ENCODE peak calls at places on chromosome 3, in six cellular contexts. One of them, this sample, is unnamed.

GRCh38 chr3:157540656-157541055 is 37.4 kb upstream of the VEPH1 start:
- DNase-seq in HL-60: no peak
- DNase-seq in AG04450: no peak
- DNase-seq in esophagus squamous epithelium: no peak
- DNase-seq in CD8-positive, alpha-beta T cell: no peak
- DNase-seq in hepatocyte: no peak
- DNase-seq in this sample: no peak

GRCh38 chr3:120908030-120908802 is at the start of gene STXBP5L:
- DNase-seq in HL-60: peak
- DNase-seq in AG04450: no peak
- DNase-seq in esophagus squamous epithelium: no peak
- DNase-seq in CD8-positive, alpha-beta T cell: no peak
- DNase-seq in hepatocyte: peak
- DNase-seq in this sample: no peak

GRCh38 chr3:109597438-109597837 is 260.1 kb upstream of the DPPA4 start:
- DNase-seq in HL-60: no peak
- DNase-seq in AG04450: no peak
- DNase-seq in esophagus squamous epithelium: no peak
- DNase-seq in CD8-positive, alpha-beta T cell: no peak
- DNase-seq in hepatocyte: no peak
- DNase-seq in this sample: no peak

GRCh38 chr3:131193671-131194291 is 167.1 kb downstream of the NEK11 start:
- DNase-seq in HL-60: no peak
- DNase-seq in AG04450: no peak
- DNase-seq in esophagus squamous epithelium: no peak
- DNase-seq in CD8-positive, alpha-beta T cell: no peak
- DNase-seq in hepatocyte: no peak
- DNase-seq in this sample: no peak

GRCh38 chr3:44584646-44585501 is at the start of gene ZNF660:
- DNase-seq in HL-60: no peak
- DNase-seq in AG04450: peak
- DNase-seq in esophagus squamous epithelium: no peak
- DNase-seq in CD8-positive, alpha-beta T cell: no peak
- DNase-seq in hepatocyte: peak
- DNase-seq in this sample: no peak

GRCh38 chr3:131393868-131394267 is 12.3 kb downstream of the NUDT16 start:
- DNase-seq in HL-60: no peak
- DNase-seq in AG04450: no peak
- DNase-seq in esophagus squamous epithelium: no peak
- DNase-seq in CD8-positive, alpha-beta T cell: no peak
- DNase-seq in hepatocyte: no peak
- DNase-seq in this sample: no peak

GRCh38 chr3:152307829-152308474 is 39.2 kb downstream of the MBNL1 start:
- DNase-seq in HL-60: no peak
- DNase-seq in AG04450: no peak
- DNase-seq in esophagus squamous epithelium: no peak
- DNase-seq in CD8-positive, alpha-beta T cell: no peak
- DNase-seq in hepatocyte: peak
- DNase-seq in this sample: no peak

GRCh38 chr3:124774305-124774673 is 44.0 kb downstream of the UMPS start:
- DNase-seq in HL-60: no peak
- DNase-seq in AG04450: peak
- DNase-seq in esophagus squamous epithelium: no peak
- DNase-seq in CD8-positive, alpha-beta T cell: no peak
- DNase-seq in hepatocyte: peak
- DNase-seq in this sample: no peak

GRCh38 chr3:9747267-9747666 is 2.5 kb upstream of the OGG1 start:
- DNase-seq in HL-60: no peak
- DNase-seq in AG04450: no peak
- DNase-seq in esophagus squamous epithelium: no peak
- DNase-seq in CD8-positive, alpha-beta T cell: no peak
- DNase-seq in hepatocyte: no peak
- DNase-seq in this sample: no peak

GRCh38 chr3:126521122-126521891 is 2.6 kb upstream of the CHST13 start:
- DNase-seq in HL-60: no peak
- DNase-seq in AG04450: no peak
- DNase-seq in esophagus squamous epithelium: no peak
- DNase-seq in CD8-positive, alpha-beta T cell: no peak
- DNase-seq in hepatocyte: no peak
- DNase-seq in this sample: no peak

GRCh38 chr3:184017672-184018423 is at the start of gene ABCC5:
- DNase-seq in HL-60: peak
- DNase-seq in AG04450: peak
- DNase-seq in esophagus squamous epithelium: peak
- DNase-seq in CD8-positive, alpha-beta T cell: peak
- DNase-seq in hepatocyte: peak
- DNase-seq in this sample: peak

GRCh38 chr3:193827039-193827669 is 234.1 kb downstream of the OPA1 start:
- DNase-seq in HL-60: no peak
- DNase-seq in AG04450: no peak
- DNase-seq in esophagus squamous epithelium: no peak
- DNase-seq in CD8-positive, alpha-beta T cell: no peak
- DNase-seq in hepatocyte: no peak
- DNase-seq in this sample: no peak

GRCh38 chr3:151567477-151567876 is 106.6 kb upstream of the IGSF10 start:
- DNase-seq in HL-60: no peak
- DNase-seq in AG04450: no peak
- DNase-seq in esophagus squamous epithelium: no peak
- DNase-seq in CD8-positive, alpha-beta T cell: no peak
- DNase-seq in hepatocyte: no peak
- DNase-seq in this sample: no peak

GRCh38 chr3:18295171-18295920 is 129.8 kb downstream of the SATB1 start:
- DNase-seq in HL-60: peak
- DNase-seq in AG04450: no peak
- DNase-seq in esophagus squamous epithelium: no peak
- DNase-seq in CD8-positive, alpha-beta T cell: no peak
- DNase-seq in hepatocyte: peak
- DNase-seq in this sample: no peak

GRCh38 chr3:179956416-179956830 is 80.3 kb downstream of the PEX5L start:
- DNase-seq in HL-60: peak
- DNase-seq in AG04450: no peak
- DNase-seq in esophagus squamous epithelium: no peak
- DNase-seq in CD8-positive, alpha-beta T cell: no peak
- DNase-seq in hepatocyte: no peak
- DNase-seq in this sample: no peak

GRCh38 chr3:78940128-78940527 is 827.7 kb downstream of the ROBO1 start:
- DNase-seq in HL-60: no peak
- DNase-seq in AG04450: no peak
- DNase-seq in esophagus squamous epithelium: no peak
- DNase-seq in CD8-positive, alpha-beta T cell: no peak
- DNase-seq in hepatocyte: no peak
- DNase-seq in this sample: no peak

GRCh38 chr3:42712716-42713372 is 10.2 kb upstream of the HHATL start:
- DNase-seq in HL-60: no peak
- DNase-seq in AG04450: no peak
- DNase-seq in esophagus squamous epithelium: no peak
- DNase-seq in CD8-positive, alpha-beta T cell: no peak
- DNase-seq in hepatocyte: no peak
- DNase-seq in this sample: peak

GRCh38 chr3:19025441-19025840 is 122.9 kb upstream of the KCNH8 start:
- DNase-seq in HL-60: no peak
- DNase-seq in AG04450: no peak
- DNase-seq in esophagus squamous epithelium: no peak
- DNase-seq in CD8-positive, alpha-beta T cell: no peak
- DNase-seq in hepatocyte: no peak
- DNase-seq in this sample: no peak

GRCh38 chr3:100782906-100783305 is 73.6 kb downstream of the TFG start:
- DNase-seq in HL-60: no peak
- DNase-seq in AG04450: no peak
- DNase-seq in esophagus squamous epithelium: no peak
- DNase-seq in CD8-positive, alpha-beta T cell: no peak
- DNase-seq in hepatocyte: no peak
- DNase-seq in this sample: no peak

GRCh38 chr3:112689989-112690388 is 49.0 kb upstream of the CCDC80 start:
- DNase-seq in HL-60: no peak
- DNase-seq in AG04450: no peak
- DNase-seq in esophagus squamous epithelium: no peak
- DNase-seq in CD8-positive, alpha-beta T cell: no peak
- DNase-seq in hepatocyte: no peak
- DNase-seq in this sample: no peak

GRCh38 chr3:8201011-8201410 is 300.6 kb upstream of the LMCD1 start:
- DNase-seq in HL-60: no peak
- DNase-seq in AG04450: no peak
- DNase-seq in esophagus squamous epithelium: no peak
- DNase-seq in CD8-positive, alpha-beta T cell: no peak
- DNase-seq in hepatocyte: no peak
- DNase-seq in this sample: no peak

GRCh38 chr3:61822588-61822987 is 261.2 kb downstream of the PTPRG start:
- DNase-seq in HL-60: no peak
- DNase-seq in AG04450: no peak
- DNase-seq in esophagus squamous epithelium: no peak
- DNase-seq in CD8-positive, alpha-beta T cell: no peak
- DNase-seq in hepatocyte: no peak
- DNase-seq in this sample: no peak

GRCh38 chr3:104180906-104181305 is 1185.8 kb upstream of the ALCAM start:
- DNase-seq in HL-60: no peak
- DNase-seq in AG04450: no peak
- DNase-seq in esophagus squamous epithelium: no peak
- DNase-seq in CD8-positive, alpha-beta T cell: no peak
- DNase-seq in hepatocyte: no peak
- DNase-seq in this sample: no peak

GRCh38 chr3:168531116-168531515 is 435.4 kb upstream of the GOLIM4 start:
- DNase-seq in HL-60: no peak
- DNase-seq in AG04450: no peak
- DNase-seq in esophagus squamous epithelium: no peak
- DNase-seq in CD8-positive, alpha-beta T cell: no peak
- DNase-seq in hepatocyte: no peak
- DNase-seq in this sample: no peak

GRCh38 chr3:46829699-46830208 is 33.5 kb downstream of the MYL3 start:
- DNase-seq in HL-60: no peak
- DNase-seq in AG04450: no peak
- DNase-seq in esophagus squamous epithelium: no peak
- DNase-seq in CD8-positive, alpha-beta T cell: no peak
- DNase-seq in hepatocyte: no peak
- DNase-seq in this sample: no peak

GRCh38 chr3:58260733-58261132 is 23.1 kb downstream of the ABHD6 start:
- DNase-seq in HL-60: no peak
- DNase-seq in AG04450: no peak
- DNase-seq in esophagus squamous epithelium: no peak
- DNase-seq in CD8-positive, alpha-beta T cell: no peak
- DNase-seq in hepatocyte: no peak
- DNase-seq in this sample: no peak

GRCh38 chr3:142844339-142844977 is 44.4 kb downstream of the PCOLCE2 start:
- DNase-seq in HL-60: no peak
- DNase-seq in AG04450: no peak
- DNase-seq in esophagus squamous epithelium: no peak
- DNase-seq in CD8-positive, alpha-beta T cell: no peak
- DNase-seq in hepatocyte: peak
- DNase-seq in this sample: no peak
- TF ChIP-seq CTCF in HL-60: peak
- TF ChIP-seq CTCF in AG04450: peak
- TF ChIP-seq CTCF in esophagus squamous epithelium: peak
- TF ChIP-seq CTCF in CD8-positive, alpha-beta T cell: no peak
- TF ChIP-seq CTCF in hepatocyte: peak
- TF ChIP-seq CTCF in this sample: no peak

GRCh38 chr3:74897006-74897405 is 282.5 kb upstream of the CNTN3 start:
- DNase-seq in HL-60: no peak
- DNase-seq in AG04450: no peak
- DNase-seq in esophagus squamous epithelium: no peak
- DNase-seq in CD8-positive, alpha-beta T cell: no peak
- DNase-seq in hepatocyte: no peak
- DNase-seq in this sample: no peak
- TF ChIP-seq CTCF in HL-60: no peak
- TF ChIP-seq CTCF in AG04450: peak
- TF ChIP-seq CTCF in esophagus squamous epithelium: no peak
- TF ChIP-seq CTCF in CD8-positive, alpha-beta T cell: no peak
- TF ChIP-seq CTCF in hepatocyte: peak
- TF ChIP-seq CTCF in this sample: no peak

DNA sequence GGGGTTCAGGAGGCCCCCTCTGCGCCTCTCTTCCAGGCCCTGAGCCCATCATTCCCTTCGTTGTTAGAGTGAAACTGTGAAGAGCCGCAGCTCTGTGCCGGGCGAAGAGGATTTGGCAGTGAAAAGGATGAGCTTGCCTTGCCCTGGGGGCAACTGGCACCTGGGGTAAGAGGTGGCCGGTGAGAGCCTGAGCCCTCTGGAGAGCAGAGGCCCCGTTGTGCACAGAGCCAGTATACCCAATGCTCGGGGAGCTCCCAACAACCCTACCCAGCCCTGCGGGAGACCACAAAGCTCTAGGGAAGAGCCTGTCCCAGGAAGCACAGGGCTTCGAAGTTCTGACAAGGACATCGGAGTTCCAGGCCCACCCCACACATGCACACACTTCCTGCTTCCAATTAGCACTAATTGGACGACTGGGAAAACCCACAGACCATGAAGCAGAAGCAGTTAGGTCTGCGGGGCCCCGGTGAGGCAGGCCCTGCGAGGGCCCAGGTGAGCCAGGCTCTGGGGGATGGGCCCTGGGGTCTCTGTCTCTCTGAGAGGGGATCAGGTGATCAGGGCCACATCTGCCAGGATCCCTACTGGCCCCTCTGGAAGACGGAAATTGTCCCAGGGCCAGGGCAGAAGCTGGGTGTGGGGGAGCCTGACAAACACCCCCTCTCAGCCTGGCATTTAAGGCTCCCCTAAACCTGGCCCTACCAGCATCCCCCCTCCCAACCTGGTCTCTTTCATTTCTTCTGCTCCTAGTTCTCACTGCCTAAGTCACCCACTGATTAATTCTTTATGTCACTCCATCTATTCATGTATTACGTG is 27.9 kb upstream of the SFMBT1 start:
- DNase-seq in HL-60: no peak
- DNase-seq in AG04450: no peak
- DNase-seq in esophagus squamous epithelium: no peak
- DNase-seq in CD8-positive, alpha-beta T cell: no peak
- DNase-seq in hepatocyte: no peak
- DNase-seq in this sample: no peak
- TF ChIP-seq CTCF in HL-60: no peak
- TF ChIP-seq CTCF in AG04450: no peak
- TF ChIP-seq CTCF in esophagus squamous epithelium: no peak
- TF ChIP-seq CTCF in CD8-positive, alpha-beta T cell: no peak
- TF ChIP-seq CTCF in hepatocyte: no peak
- TF ChIP-seq CTCF in this sample: no peak

DNA sequence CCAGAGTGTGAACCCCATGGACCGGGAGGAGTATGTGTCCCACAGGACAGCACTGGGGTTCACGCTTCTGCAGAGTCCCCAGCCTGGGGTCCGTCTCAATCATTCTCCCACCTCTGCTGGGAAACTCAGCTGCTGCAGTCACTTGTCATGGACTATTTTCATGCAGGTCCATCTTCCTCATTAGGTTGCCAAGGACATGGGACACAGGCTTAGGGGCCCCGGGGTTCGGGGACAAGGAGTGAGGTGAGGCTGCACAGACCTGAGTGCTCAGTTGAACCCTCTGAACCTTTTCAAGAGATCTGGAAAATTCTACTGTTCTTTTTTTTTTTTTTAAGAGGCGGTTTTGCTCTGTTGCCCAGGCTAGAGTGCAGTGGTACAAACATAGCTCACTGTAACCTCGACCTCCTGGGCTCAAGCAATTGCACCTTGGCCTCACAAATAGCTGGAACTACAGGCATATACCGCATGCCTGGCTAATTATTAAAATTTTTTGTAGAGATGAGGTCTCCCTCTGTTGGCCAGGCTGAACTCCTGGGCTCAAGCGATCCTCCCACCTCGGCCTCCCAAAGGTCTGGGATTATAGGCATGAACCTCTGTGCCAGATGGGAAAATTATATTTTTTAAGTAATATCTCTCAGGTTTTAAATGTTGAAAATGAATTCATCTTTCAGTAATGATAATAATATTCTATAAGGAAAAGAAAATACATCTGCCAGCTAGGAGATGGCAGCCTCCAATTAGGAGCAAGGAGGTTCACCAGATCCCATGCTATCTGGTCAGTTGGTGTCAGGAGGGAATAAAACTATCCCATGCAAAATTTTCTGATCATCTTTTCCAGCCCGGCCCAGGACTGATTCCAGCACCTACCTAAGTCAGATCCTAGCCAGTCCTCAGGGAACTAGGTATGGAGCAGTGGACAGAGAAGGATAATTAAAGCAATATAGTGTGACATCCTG is 45.2 kb downstream of the RPN1 start:
- DNase-seq in HL-60: no peak
- DNase-seq in AG04450: no peak
- DNase-seq in esophagus squamous epithelium: no peak
- DNase-seq in CD8-positive, alpha-beta T cell: no peak
- DNase-seq in hepatocyte: no peak
- DNase-seq in this sample: no peak
- TF ChIP-seq CTCF in HL-60: no peak
- TF ChIP-seq CTCF in AG04450: no peak
- TF ChIP-seq CTCF in esophagus squamous epithelium: no peak
- TF ChIP-seq CTCF in CD8-positive, alpha-beta T cell: no peak
- TF ChIP-seq CTCF in hepatocyte: peak
- TF ChIP-seq CTCF in this sample: no peak